ENCODE peak calls at places on chromosomes 4 and X, in six cellular contexts. R is IMR-90, M is neuronal stem cell, Y is H9, J is trophoblast cell, H is H1. Q is an unnamed sample.

GRCh38 chr4:120139392-120139791 is 72.7 kb upstream of the MAD2L1 start:
- DNase-seq in R (peak), M (no peak), Y (no peak), J (no peak), H (no peak), Q (peak)

GRCh38 chrX:51395807-51396728 is 63.4 kb downstream of the NUDT10 start:
- DNase-seq in R (no peak), M (peak), Y (peak), J (peak), H (no peak), Q (no peak)

GRCh38 chrX:119685225-119686066 is 7.5 kb downstream of the SEPTIN6 start:
- DNase-seq in R (no peak), M (no peak), Y (no peak), J (peak), H (no peak), Q (peak)

GRCh38 chrX:41137589-41137988 is 52.3 kb downstream of the USP9X start:
- DNase-seq in R (peak), M (no peak), Y (no peak), J (peak), H (no peak), Q (no peak)

GRCh38 chr4:83889802-83890201 is 353.9 kb downstream of the GPAT3 start:
- DNase-seq in R (peak), M (no peak), Y (no peak), J (no peak), H (no peak), Q (peak)

GRCh38 chr4:82223715-82224114 is 150.1 kb downstream of the HNRNPD start:
- DNase-seq in R (no peak), M (no peak), Y (peak), J (peak), H (no peak), Q (no peak)

GRCh38 chrX:115894087-115894486 is 276.5 kb upstream of the AGTR2 start:
- DNase-seq in R (peak), M (no peak), Y (peak), J (peak), H (no peak), Q (no peak)

GRCh38 chr4:82515705-82516104 is 46.1 kb downstream of the TMEM150C start:
- DNase-seq in R (peak), M (no peak), Y (no peak), J (no peak), H (no peak), Q (peak)

GRCh38 chr4:111813565-111814140 is 331.6 kb upstream of the FAM241A start:
- DNase-seq in R (no peak), M (no peak), Y (no peak), J (no peak), H (no peak), Q (peak)

GRCh38 chrX:105882581-105883275 is 60.4 kb downstream of the NRK start:
- DNase-seq in R (peak), M (no peak), Y (no peak), J (no peak), H (no peak), Q (peak)

GRCh38 chr4:76950052-76950845 is 697 bp downstream of the SEPTIN11 start:
- DNase-seq in R (no peak), M (peak), Y (no peak), J (peak), H (no peak), Q (peak)

GRCh38 chr4:165326831-165327210 is 648 bp upstream of the MSMO1 start:
- DNase-seq in R (peak), M (no peak), Y (peak), J (peak), H (no peak), Q (no peak)

GRCh38 chr4:44927361-44928061 is 201.2 kb upstream of the GNPDA2 start:
- DNase-seq in R (peak), M (peak), Y (no peak), J (peak), H (no peak), Q (peak)

GRCh38 chrX:139982856-139983255 is 17.5 kb upstream of the CXorf66 start:
- DNase-seq in R (no peak), M (no peak), Y (no peak), J (no peak), H (no peak), Q (no peak)

GRCh38 chrX:40107291-40108083 is 9.7 kb upstream of the BCOR start:
- DNase-seq in R (no peak), M (no peak), Y (peak), J (no peak), H (no peak), Q (peak)

GRCh38 chrX:1542994-1543725 is 6.2 kb upstream of the P2RY8 start:
- DNase-seq in R (no peak), M (no peak), Y (no peak), J (no peak), H (no peak), Q (no peak)

GRCh38 chrX:13937370-13938052 is 92.2 kb downstream of the GEMIN8 start:
- DNase-seq in R (peak), M (peak), Y (no peak), J (peak), H (no peak), Q (peak)

GRCh38 chr4:166143227-166143626 is 270.2 kb downstream of the TLL1 start:
- DNase-seq in R (no peak), M (no peak), Y (no peak), J (no peak), H (no peak), Q (no peak)

GRCh38 chr4:68591204-68591603 is 15.1 kb upstream of the UGT2B17 start:
- DNase-seq in R (no peak), M (no peak), Y (no peak), J (no peak), H (no peak), Q (no peak)

GRCh38 chr4:71186257-71186565 is 152.6 kb upstream of the SLC4A4 start:
- DNase-seq in R (no peak), M (no peak), Y (no peak), J (no peak), H (no peak), Q (no peak)

GRCh38 chr4:75724867-75725724 is 719 bp downstream of the USO1 start:
- DNase-seq in R (peak), M (peak), Y (peak), J (peak), H (no peak), Q (peak)

GRCh38 chrX:148914783-148915182 is 414.4 kb downstream of the AFF2 start:
- DNase-seq in R (no peak), M (no peak), Y (no peak), J (no peak), H (no peak), Q (peak)

GRCh38 chr4:11152684-11153083 is 276.0 kb downstream of the HS3ST1 start:
- DNase-seq in R (no peak), M (no peak), Y (no peak), J (no peak), H (no peak), Q (no peak)

GRCh38 chr4:174586651-174587050 is 64.4 kb upstream of the HPGD start:
- DNase-seq in R (no peak), M (no peak), Y (no peak), J (no peak), H (no peak), Q (no peak)

GRCh38 chr4:3470244-3471097 is 7.4 kb downstream of the DOK7 start:
- DNase-seq in R (peak), M (no peak), Y (no peak), J (no peak), H (no peak), Q (no peak)

GRCh38 chr4:39339968-39340367 is 26.2 kb downstream of the RFC1 start:
- DNase-seq in R (no peak), M (no peak), Y (no peak), J (no peak), H (no peak), Q (no peak)

GRCh38 chrX:105822138-105823091 is at the start of gene NRK:
- DNase-seq in R (no peak), M (no peak), Y (peak), J (peak), H (no peak), Q (peak)

GRCh38 chr4:14879643-14880042 is 122.6 kb upstream of the CPEB2 start:
- DNase-seq in R (no peak), M (no peak), Y (no peak), J (peak), H (no peak), Q (no peak)

GRCh38 chr4:148214529-148215166 is 227.6 kb downstream of the NR3C2 start:
- DNase-seq in R (peak), M (no peak), Y (no peak), J (peak), H (no peak), Q (no peak)

GRCh38 chr4:10180927-10181744 is 64.5 kb upstream of the WDR1 start:
- DNase-seq in R (peak), M (no peak), Y (no peak), J (peak), H (no peak), Q (no peak)

GRCh38 chr4:139873111-139873866 is 207.7 kb downstream of the MGST2 start:
- DNase-seq in R (peak), M (no peak), Y (no peak), J (no peak), H (no peak), Q (no peak)

GRCh38 chr4:39936565-39937418 is 40.9 kb downstream of the PDS5A start:
- DNase-seq in R (no peak), M (peak), Y (no peak), J (no peak), H (no peak), Q (no peak)

GRCh38 chr4:39469429-39470077 is 10.7 kb downstream of the LIAS start:
- DNase-seq in R (peak), M (peak), Y (peak), J (peak), H (no peak), Q (peak)

GRCh38 chrX:9429767-9430166 is 35.1 kb upstream of the TBL1X start:
- DNase-seq in R (no peak), M (no peak), Y (no peak), J (peak), H (no peak), Q (no peak)

DNA sequence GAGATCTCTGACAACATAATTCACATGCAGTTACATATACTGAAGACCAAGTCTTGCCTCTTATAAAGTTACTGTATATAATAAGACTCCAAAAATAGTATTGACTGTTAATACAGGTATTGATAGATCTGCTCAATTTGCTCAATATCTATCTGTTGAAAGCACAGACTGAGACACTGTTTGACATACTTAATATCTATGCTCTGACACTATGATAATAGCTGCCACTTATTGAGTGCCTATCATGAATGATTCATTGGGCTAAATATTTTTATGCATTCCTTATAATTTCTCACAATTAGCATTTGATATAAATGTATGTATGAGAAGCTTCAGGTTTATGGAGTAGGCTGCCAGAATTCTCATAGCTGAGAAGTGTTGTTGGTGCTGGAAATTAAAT is 1600.9 kb upstream of the IGFBP7 start:
- DNase-seq in R (no peak), M (no peak), Y (no peak), J (no peak), H (no peak), Q (no peak)
- H3K14ac ChIP-seq in R (no peak), M (no peak), Y (no peak), J (no peak), H (no peak), Q (no peak)

GRCh38 chr4:119118397-119118796 is 17.2 kb upstream of the MYOZ2 start:
- DNase-seq in R (no peak), M (no peak), Y (no peak), J (no peak), H (no peak), Q (peak)
- H2AFZ ChIP-seq in R (no peak), M (no peak), Y (no peak), J (no peak), H (no peak), Q (peak)

DNA sequence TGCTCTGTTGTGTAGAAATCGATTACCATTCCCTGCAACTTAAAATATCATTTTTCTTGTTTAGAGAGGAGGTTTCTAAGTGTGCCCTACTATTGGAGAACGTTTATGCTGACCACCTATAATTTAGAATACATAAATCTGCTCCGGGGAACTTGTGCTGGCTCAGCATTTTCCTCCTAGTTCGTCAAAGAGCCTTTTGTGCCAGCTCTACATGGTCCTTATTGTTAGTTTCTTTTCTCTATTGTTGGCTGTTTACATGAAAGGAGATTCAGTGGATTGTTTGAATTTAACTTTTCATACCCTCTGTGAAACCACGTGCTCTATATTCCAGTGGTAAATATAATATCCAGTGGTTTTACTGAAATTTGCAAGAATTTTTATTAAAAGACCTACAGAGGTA is 53.4 kb upstream of the ATP8A1 start:
- DNase-seq in R (no peak), M (no peak), Y (no peak), J (no peak), H (no peak), Q (no peak)
- H3K14ac ChIP-seq in R (no peak), M (no peak), Y (no peak), J (no peak), H (no peak), Q (no peak)

GRCh38 chr4:185109736-185110135 is 33.3 kb upstream of the SLC25A4 start:
- DNase-seq in R (no peak), M (no peak), Y (no peak), J (no peak), H (no peak), Q (no peak)

GRCh38 chr4:185108669-185109068 is 34.4 kb upstream of the SLC25A4 start:
- DNase-seq in R (no peak), M (no peak), Y (no peak), J (no peak), H (no peak), Q (no peak)

GRCh38 chr4:185113340-185113739 is 29.7 kb upstream of the SLC25A4 start:
- DNase-seq in R (peak), M (no peak), Y (no peak), J (no peak), H (no peak), Q (peak)

GRCh38 chr4:185110375-185110823 is 32.7 kb upstream of the SLC25A4 start:
- DNase-seq in R (no peak), M (no peak), Y (no peak), J (no peak), H (no peak), Q (no peak)

DNA sequence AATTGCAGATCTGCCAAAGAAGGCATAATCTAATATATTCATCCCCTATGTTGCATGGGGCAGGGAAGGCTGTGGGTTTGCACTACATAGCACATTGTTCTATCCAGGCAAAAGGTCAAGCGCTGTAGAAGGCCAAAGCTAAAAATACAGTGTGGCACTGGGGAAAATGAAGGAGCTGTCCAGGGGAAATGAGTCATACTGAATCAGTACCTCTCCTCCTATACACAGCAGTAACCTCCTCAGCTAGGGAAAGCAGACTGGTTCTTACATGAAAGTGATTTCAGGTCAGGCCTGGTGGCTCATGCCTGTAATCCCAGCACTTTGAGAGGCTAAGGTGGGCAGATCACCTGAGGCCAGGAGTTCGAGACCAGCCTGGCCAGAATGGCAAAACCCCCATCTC is 31.0 kb upstream of the SLC25A4 start:
- DNase-seq in R (peak), M (no peak), Y (no peak), J (peak), H (no peak), Q (peak)
- H2AFZ ChIP-seq in R (no peak), M (no peak), Y (no peak), J (no peak), H (no peak), Q (no peak)